ENCODE peak calls at places on chromosomes 13 and 19, in nine cellular contexts. Z, W, X, C, S, V, B, O and G are unnamed samples.

GRCh38 chr19:38228491-38229439 is 4.7 kb upstream of the DPF1 start:
- DNase-seq in Z (no peak), W (no peak), X (no peak), C (no peak), S (no peak), V (no peak), B (no peak), O (peak), G (peak)

GRCh38 chr19:6925801-6926751 is 38.7 kb downstream of the ADGRE1 start:
- DNase-seq in Z (no peak), W (peak), X (no peak), C (no peak), S (no peak), V (no peak), B (no peak), O (no peak), G (no peak)

GRCh38 chr19:17328517-17329060 is 6.1 kb downstream of the ANO8 start:
- DNase-seq in Z (no peak), W (no peak), X (no peak), C (no peak), S (no peak), V (no peak), B (no peak), O (peak), G (no peak)

GRCh38 chr19:49889687-49890348 is 6.9 kb downstream of the IL4I1 start:
- DNase-seq in Z (peak), W (peak), X (peak), C (peak), S (peak), V (peak), B (peak), O (peak), G (peak)

GRCh38 chr19:32816555-32817099 is 52.9 kb downstream of the SLC7A9 start:
- DNase-seq in Z (no peak), W (no peak), X (no peak), C (no peak), S (no peak), V (no peak), B (no peak), O (no peak), G (no peak)

GRCh38 chr13:107271226-107271625 is 703.3 kb upstream of the ARGLU1 start:
- DNase-seq in Z (peak), W (no peak), X (no peak), C (no peak), S (peak), V (peak), B (no peak), O (peak), G (no peak)

GRCh38 chr13:20843177-20843576 is 59.4 kb downstream of the XPO4 start:
- DNase-seq in Z (peak), W (no peak), X (no peak), C (no peak), S (no peak), V (peak), B (no peak), O (no peak), G (no peak)

GRCh38 chr19:28960986-28961705 is 251.8 kb downstream of the UQCRFS1 start:
- DNase-seq in Z (peak), W (no peak), X (no peak), C (no peak), S (no peak), V (peak), B (no peak), O (no peak), G (no peak)

GRCh38 chr13:98353750-98354149 is 176.7 kb upstream of the RNF113B start:
- DNase-seq in Z (peak), W (no peak), X (no peak), C (no peak), S (peak), V (peak), B (no peak), O (no peak), G (no peak)

GRCh38 chr19:6958786-6959185 is 62.4 kb downstream of the MBD3L2B start:
- DNase-seq in Z (no peak), W (no peak), X (no peak), C (no peak), S (no peak), V (no peak), B (no peak), O (no peak), G (no peak)

DNA sequence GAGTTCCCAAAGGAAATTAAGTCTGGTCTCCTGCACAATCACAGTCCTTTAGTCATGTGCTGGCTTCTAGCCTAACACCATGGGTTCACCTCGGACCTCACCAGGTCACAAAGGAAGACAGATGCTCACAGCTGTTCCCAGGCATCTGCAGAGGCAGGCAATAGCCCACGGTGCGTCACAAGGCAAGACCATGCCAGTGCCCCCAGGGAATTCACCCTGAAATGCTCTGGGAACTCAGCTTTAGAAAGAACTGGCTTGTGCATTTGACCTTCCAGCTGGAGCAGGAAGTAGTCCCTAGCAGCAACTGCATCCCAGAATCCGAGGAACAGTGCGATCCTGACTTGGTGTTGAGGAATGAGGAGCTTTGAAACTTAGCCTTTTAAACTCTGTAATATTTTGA is 96.8 kb upstream of the WASF3 start:
- DNase-seq in Z (peak), W (no peak), X (no peak), C (no peak), S (peak), V (no peak), B (no peak), O (no peak), G (no peak)
- H3K27ac ChIP-seq in Z (no peak), W (no peak), X (no peak), C (no peak), S (no peak), V (no peak), B (no peak), O (no peak), G (no peak)

DNA sequence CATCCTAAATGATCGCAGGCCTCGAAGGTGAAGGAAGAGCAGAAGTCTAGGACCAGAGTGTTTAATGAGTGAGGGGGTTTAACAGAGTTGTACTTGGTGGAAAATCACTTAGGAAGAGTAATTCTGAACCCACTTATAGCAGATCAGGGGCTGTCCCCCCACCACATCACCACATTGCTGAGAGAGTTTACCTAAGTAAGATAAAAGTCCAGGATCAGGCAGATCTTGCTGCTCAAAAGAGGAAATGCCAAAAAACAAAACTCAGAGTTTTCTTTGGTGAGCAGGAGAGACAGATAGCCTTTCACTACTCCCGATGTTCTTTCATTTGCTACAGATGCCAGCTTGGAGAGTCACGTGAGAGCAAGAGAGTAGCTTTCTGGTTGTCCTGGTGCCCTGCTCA is 15.4 kb downstream of the ZNF317 start:
- DNase-seq in Z (no peak), W (no peak), X (no peak), C (no peak), S (no peak), V (no peak), B (no peak), O (no peak), G (no peak)
- H3K27ac ChIP-seq in Z (no peak), W (no peak), X (no peak), C (no peak), S (no peak), V (no peak), B (no peak), O (no peak), G (no peak)

GRCh38 chr19:58217607-58218391 is 10.9 kb upstream of the ZNF544 start:
- DNase-seq in Z (no peak), W (no peak), X (no peak), C (no peak), S (no peak), V (no peak), B (no peak), O (no peak), G (no peak)
- H3K27ac ChIP-seq in Z (no peak), W (no peak), X (no peak), C (no peak), S (no peak), V (no peak), B (no peak), O (no peak), G (no peak)

DNA sequence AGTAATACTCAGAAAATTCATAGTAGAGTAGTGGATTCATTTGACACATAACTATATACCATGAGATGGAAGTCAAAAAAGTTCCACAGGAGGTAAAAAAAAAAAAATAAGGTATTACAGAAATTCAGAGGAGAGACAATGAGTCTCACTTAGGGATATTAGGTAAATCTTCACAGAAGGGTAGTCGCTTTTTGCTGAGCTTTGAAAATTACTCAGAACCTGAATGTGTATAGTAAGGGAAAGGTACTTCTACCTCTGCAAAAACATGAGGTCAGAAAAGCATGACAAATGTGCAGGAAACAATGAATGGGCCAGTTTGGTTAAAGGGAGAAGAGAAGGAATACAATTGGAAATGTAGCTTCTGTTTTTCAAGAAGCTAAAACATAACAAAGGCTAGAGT is 250.6 kb downstream of the ITGBL1 start:
- DNase-seq in Z (no peak), W (no peak), X (no peak), C (no peak), S (no peak), V (no peak), B (no peak), O (no peak), G (no peak)
- H3K27ac ChIP-seq in Z (no peak), W (no peak), X (no peak), C (no peak), S (no peak), V (no peak), B (no peak), O (no peak), G (no peak)

DNA sequence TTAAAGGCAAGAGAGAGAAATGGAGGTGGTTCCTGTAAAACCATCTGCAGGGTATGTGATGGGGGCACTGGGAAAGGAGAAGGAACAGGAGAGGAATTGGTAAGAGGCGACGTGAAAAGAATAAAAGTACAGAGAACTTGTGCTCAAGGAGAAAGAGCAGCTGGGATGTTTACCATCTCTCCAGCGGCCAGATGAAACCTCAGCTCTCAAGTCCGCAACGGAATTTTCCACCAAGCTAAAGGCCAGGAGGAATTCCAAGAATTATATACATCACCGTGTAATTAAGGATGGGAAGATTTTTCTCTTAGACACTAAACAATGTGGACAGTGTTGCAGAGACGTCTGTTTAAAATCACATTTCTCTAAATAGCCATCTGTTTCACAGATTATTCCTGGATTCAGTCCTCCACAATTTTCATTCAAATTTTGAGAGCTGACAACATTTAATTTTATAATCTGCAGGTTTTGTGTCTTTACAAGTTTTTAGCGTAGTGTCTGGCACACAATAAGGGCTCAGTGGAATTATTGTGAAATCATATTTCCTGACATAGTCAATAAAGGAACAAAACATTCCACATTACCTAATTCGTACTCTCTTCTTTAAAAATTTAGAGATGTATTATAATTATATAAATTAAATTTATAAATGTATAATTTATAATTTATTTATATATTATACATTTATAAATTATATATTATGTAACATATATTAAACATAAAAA is 23.0 kb upstream of the USP29 start:
- DNase-seq in Z (no peak), W (no peak), X (no peak), C (no peak), S (no peak), V (no peak), B (no peak), O (no peak), G (no peak)
- H3K27ac ChIP-seq in Z (no peak), W (no peak), X (no peak), C (no peak), S (no peak), V (no peak), B (no peak), O (no peak), G (peak)

GRCh38 chr19:46755077-46755852 is 9.0 kb upstream of the STRN4 start:
- DNase-seq in Z (peak), W (no peak), X (no peak), C (no peak), S (peak), V (peak), B (no peak), O (no peak), G (no peak)
- H3K27ac ChIP-seq in Z (peak), W (no peak), X (no peak), C (no peak), S (no peak), V (no peak), B (peak), O (no peak), G (no peak)

GRCh38 chr19:11195169-11195568 is 2.2 kb downstream of the KANK2 start:
- DNase-seq in Z (peak), W (no peak), X (no peak), C (no peak), S (peak), V (no peak), B (no peak), O (no peak), G (no peak)

GRCh38 chr19:11194657-11195056 is 2.7 kb downstream of the KANK2 start:
- DNase-seq in Z (peak), W (no peak), X (no peak), C (no peak), S (peak), V (no peak), B (no peak), O (no peak), G (no peak)

GRCh38 chr19:11194173-11194572 is 3.2 kb downstream of the KANK2 start:
- DNase-seq in Z (no peak), W (no peak), X (no peak), C (no peak), S (no peak), V (no peak), B (no peak), O (no peak), G (no peak)

GRCh38 chr19:11191934-11192333 is 5.4 kb downstream of the KANK2 start:
- DNase-seq in Z (no peak), W (no peak), X (no peak), C (no peak), S (no peak), V (no peak), B (no peak), O (no peak), G (no peak)

GRCh38 chr19:11192957-11193939 is 4.1 kb downstream of the KANK2 start:
- DNase-seq in Z (no peak), W (no peak), X (no peak), C (no peak), S (no peak), V (no peak), B (no peak), O (no peak), G (no peak)
- H3K27ac ChIP-seq in Z (no peak), W (no peak), X (peak), C (no peak), S (peak), V (no peak), B (peak), O (no peak), G (peak)

GRCh38 chr13:30394798-30395191 is 27.5 kb upstream of the UBE2L5 start:
- DNase-seq in Z (peak), W (no peak), X (no peak), C (no peak), S (peak), V (no peak), B (no peak), O (no peak), G (no peak)
- H3K27ac ChIP-seq in Z (peak), W (peak), X (peak), C (no peak), S (peak), V (peak), B (peak), O (no peak), G (peak)